ENCODE peak calls at places on chromosomes 2 and 18, in four cellular contexts. X is HepG2, U is K562, F is GM12878. H is an unnamed sample.
A peak's percentile ranks its signal among the peaks of the same experiment; 100 is the strongest.

GRCh38 chr2:241296767-241297166 is 18.7 kb downstream of the HDLBP start:
- DNase-seq in X (no peak), U (no peak), F (no peak), H (no peak)

GRCh38 chr18:13566941-13567762 is 159.2 kb downstream of the FAM210A start:
- DNase-seq in U (no peak), F (peak; percentile 89), X (no peak), H (no peak)

GRCh38 chr2:210169871-210170441 is 1.3 kb downstream of the KANSL1L start:
- DNase-seq in F (peak; percentile 30), X (peak; percentile 13), U (no peak), H (peak; percentile 12)

GRCh38 chr2:164903214-164903613 is 52.1 kb downstream of the SLC38A11 start:
- DNase-seq in F (no peak), X (no peak), U (no peak), H (no peak)

GRCh38 chr2:30561349-30561748 is 114.3 kb downstream of the LCLAT1 start:
- DNase-seq in X (peak; percentile 24), F (no peak), U (no peak), H (no peak)

GRCh38 chr2:160836755-160837154 is 323.5 kb upstream of the TANK start:
- DNase-seq in X (no peak), U (no peak), F (no peak), H (no peak)

GRCh38 chr2:239339726-239340654 is 60.8 kb downstream of the HDAC4 start:
- DNase-seq in X (no peak), U (no peak), F (peak; percentile 13), H (no peak)

GRCh38 chr2:170098626-170099312 is 79.2 kb upstream of the MYO3B start:
- DNase-seq in F (no peak), U (no peak), X (no peak), H (no peak)

GRCh38 chr2:21372654-21373053 is 248.9 kb downstream of the TDRD15 start:
- DNase-seq in U (no peak), F (no peak), X (peak; percentile 39), H (peak; percentile 7)

GRCh38 chr2:137237055-137237454 is 471.7 kb downstream of the THSD7B start:
- DNase-seq in F (no peak), X (no peak), U (no peak), H (no peak)

GRCh38 chr18:22778996-22779395 is 154.1 kb upstream of the RBBP8 start:
- DNase-seq in X (no peak), F (no peak), U (no peak), H (no peak)

GRCh38 chr18:58225101-58225500 is 181.1 kb downstream of the NEDD4L start:
- DNase-seq in F (peak; percentile 71), U (no peak), X (no peak), H (no peak)

GRCh38 chr2:18771212-18771611 is 181.8 kb upstream of the NT5C1B start:
- DNase-seq in F (no peak), X (peak; percentile 46), U (no peak), H (no peak)

GRCh38 chr18:22322251-22322691 is 95.4 kb downstream of the CTAGE1 start:
- DNase-seq in F (no peak), X (no peak), U (no peak), H (no peak)

DNA sequence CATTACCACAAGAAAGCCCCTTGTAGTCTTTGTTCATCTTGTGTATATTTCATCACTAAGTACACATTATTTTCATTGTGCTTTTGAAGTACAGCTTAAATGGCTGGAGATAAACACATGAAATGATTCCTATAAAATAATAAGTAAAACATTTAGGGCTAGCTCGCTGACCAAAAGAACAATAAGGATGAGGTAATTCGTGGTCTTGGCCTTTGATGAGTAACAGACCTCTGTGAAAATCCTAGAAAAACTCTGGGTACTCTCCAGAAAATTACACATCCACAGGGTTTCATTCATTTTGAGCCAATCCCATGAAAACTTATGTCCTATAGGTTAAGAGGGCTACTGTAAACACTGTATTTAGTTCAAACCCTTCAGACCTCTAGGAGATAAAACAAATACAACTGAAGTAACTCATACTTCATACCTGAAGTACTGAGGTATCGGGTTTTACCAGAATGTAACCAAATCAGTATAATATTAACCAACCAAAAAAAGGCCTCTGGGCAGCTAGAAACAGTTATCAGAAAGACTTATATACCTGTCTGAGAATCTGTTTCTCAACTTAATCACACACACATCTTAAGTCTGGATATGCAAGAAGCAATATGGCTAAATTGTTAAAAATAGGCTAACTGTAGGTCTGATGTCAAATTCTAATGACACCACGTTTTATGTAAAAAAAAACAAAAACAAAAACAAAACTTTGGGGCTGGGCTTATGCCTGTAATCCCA is 31.0 kb downstream of the CFAP36 start:
- DNase-seq in X (no peak), U (no peak), F (no peak), H (no peak)
- TF ChIP-seq POLR2AphosphoS2 in X (no peak), U (no peak), F (no peak), H (no peak)

DNA sequence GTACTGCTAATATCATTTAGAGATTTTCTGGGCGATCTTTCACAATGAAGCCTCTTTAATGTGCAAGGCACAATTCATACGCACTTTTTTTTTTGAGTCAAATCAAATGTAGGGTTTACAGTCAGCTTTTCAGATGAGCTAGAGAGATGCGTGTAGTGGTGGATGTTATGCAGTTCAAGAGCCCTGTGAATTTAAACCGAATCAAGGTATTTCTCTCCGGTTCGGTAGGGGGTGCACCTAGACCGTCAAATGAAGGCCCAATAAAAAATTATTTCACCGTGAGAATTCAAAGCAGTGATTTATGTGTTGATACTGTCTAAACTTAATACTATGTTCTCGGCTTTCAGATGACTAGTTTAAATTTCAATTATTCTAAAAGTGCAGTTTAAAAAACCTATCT is 1.1 kb downstream of the PTH2R start:
- DNase-seq in F (no peak), X (peak; percentile 3), U (peak; percentile 34), H (peak; percentile 48)
- TF ChIP-seq POLR2AphosphoS2 in F (no peak), X (no peak), U (no peak), H (no peak)

GRCh38 chr2:162706770-162707169 is 131.8 kb downstream of the KCNH7 start:
- DNase-seq in X (no peak), U (no peak), F (no peak), H (no peak)
- TF ChIP-seq POLR2AphosphoS2 in X (no peak), U (no peak), F (no peak), H (no peak)

GRCh38 chr2:64453710-64454315 is at the start of gene LGALSL:
- DNase-seq in F (no peak), X (peak; percentile 66), U (peak; percentile 80), H (peak; percentile 78)
- TF ChIP-seq POLR2AphosphoS2 in F (no peak), X (no peak), U (no peak), H (no peak)

DNA sequence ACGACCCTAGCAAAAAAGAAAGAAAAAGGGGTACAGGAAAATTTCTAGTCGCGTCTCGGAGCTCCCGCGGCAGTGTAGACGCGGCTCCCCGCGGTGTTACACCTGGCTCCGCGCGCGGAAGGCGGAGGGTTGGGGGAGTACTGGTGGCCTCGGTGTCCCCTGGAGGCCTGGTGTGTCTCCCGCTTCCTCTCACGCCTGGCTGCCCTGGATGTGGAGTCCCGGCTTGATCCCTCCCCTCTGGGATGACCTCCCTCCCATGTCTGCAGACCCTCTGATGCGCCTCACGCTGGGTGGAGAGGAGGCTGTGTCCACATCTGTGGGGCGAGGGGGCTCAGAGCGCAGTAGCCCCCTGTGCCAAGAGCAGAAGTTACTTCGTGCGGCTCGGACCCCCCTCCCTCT is 1.2 kb downstream of the KIF5C start:
- DNase-seq in X (no peak), F (no peak), U (no peak), H (no peak)
- TF ChIP-seq POLR2AphosphoS2 in X (no peak), F (no peak), U (no peak), H (no peak)

GRCh38 chr2:236867441-236868260 is 218.0 kb upstream of the COPS8 start:
- DNase-seq in X (no peak), F (no peak), U (no peak), H (no peak)

GRCh38 chr2:236862961-236863728 is 222.5 kb upstream of the COPS8 start:
- DNase-seq in F (peak; percentile 36), U (no peak), X (no peak), H (no peak)

GRCh38 chr2:236865052-236865451 is 220.6 kb upstream of the COPS8 start:
- DNase-seq in U (no peak), X (no peak), F (no peak), H (no peak)

GRCh38 chr2:236863729-236864126 is 222.0 kb upstream of the COPS8 start:
- DNase-seq in F (no peak), X (no peak), U (no peak), H (no peak)

GRCh38 chr2:236866542-236867340 is 218.9 kb upstream of the COPS8 start:
- DNase-seq in U (no peak), X (no peak), F (no peak), H (no peak)
- TF ChIP-seq POLR2AphosphoS2 in U (no peak), X (no peak), F (no peak), H (no peak)

GRCh38 chr2:16250056-16250425 is 309.7 kb downstream of the MYCN start:
- DNase-seq in F (no peak), X (no peak), U (no peak), H (no peak)
- TF ChIP-seq POLR2AphosphoS2 in F (no peak), X (no peak), U (no peak), H (no peak)

DNA sequence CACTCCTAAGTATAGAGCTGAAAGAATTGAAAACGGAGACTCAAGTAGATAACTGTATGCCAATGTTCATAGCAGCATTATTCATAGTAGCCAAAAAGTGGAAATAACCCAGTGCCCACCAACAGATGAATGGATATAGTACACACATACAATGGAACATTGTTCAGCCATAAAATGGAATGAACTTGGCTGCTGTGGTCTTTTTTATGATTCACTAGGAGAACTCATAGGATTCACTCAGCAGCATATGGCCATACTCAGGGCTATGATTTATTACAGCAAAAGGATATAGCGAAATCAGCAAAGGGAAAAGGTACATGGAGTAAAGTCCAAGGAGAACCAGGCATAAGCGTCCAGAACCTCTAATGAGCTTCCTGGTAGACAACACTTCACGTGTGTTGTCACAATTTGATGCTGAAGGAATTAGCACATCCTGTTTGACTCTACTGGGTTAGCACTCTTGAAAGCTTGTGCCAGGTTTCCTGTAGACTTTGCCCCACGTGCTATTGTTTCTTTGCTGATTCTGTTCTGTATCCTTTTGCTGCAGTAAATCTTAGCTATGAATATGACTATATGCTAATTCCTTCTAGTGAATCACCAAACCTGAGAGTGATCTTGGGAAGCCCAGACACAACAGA is 15.7 kb downstream of the SPC25 start:
- DNase-seq in F (no peak), U (no peak), X (no peak), H (no peak)
- TF ChIP-seq POLR2AphosphoS2 in F (no peak), U (no peak), X (no peak), H (no peak)